ENCODE peak calls at places on chromosomes 16 and 17, in six cellular contexts. H is body of pancreas; M is CD4-positive, alpha-beta T cell; D is substantia nigra; O is psoas muscle; W is left lung. V is an unnamed sample.

GRCh38 chr17:75059369-75060345 is 12.6 kb downstream of the KCTD2 start:
- DNase-seq in W (no peak), M (no peak), H (no peak), O (no peak), D (peak; percentile 21), V (peak; percentile 44)

GRCh38 chr16:890716-891352 is 80.0 kb downstream of the LMF1 start:
- DNase-seq in M (no peak), W (peak; percentile 62), D (no peak), O (peak; percentile 25), H (no peak), V (no peak)

GRCh38 chr16:4521971-4522623 is 16.5 kb downstream of the CDIP1 start:
- DNase-seq in D (peak; percentile 88), M (no peak), W (no peak), H (peak; percentile 71), O (peak; percentile 80), V (no peak)

GRCh38 chr17:65218261-65218660 is 81.1 kb downstream of the RGS9 start:
- DNase-seq in H (no peak), W (no peak), D (no peak), M (no peak), O (no peak), V (no peak)

GRCh38 chr16:70476272-70477020 is 22.1 kb downstream of the FCSK start:
- DNase-seq in H (peak; percentile 26), D (peak; percentile 11), W (no peak), O (no peak), M (no peak), V (no peak)

GRCh38 chr17:71922439-71922838 is 198.4 kb upstream of the SOX9 start:
- DNase-seq in O (no peak), D (no peak), H (no peak), W (no peak), M (no peak), V (no peak)

GRCh38 chr17:83062818-83063671 is 16.4 kb upstream of the METRNL start:
- DNase-seq in H (no peak), W (no peak), M (no peak), D (no peak), O (peak; percentile 50), V (no peak)

GRCh38 chr16:77967054-77968035 is 55.0 kb upstream of the CLEC3A start:
- DNase-seq in H (no peak), O (no peak), D (no peak), W (no peak), M (no peak), V (no peak)

GRCh38 chr17:52995127-52995526 is 827.6 kb upstream of the KIF2B start:
- DNase-seq in H (no peak), D (no peak), W (no peak), O (no peak), M (no peak), V (no peak)

GRCh38 chr16:58047557-58048348 is 22.2 kb downstream of the MMP15 start:
- DNase-seq in H (no peak), D (no peak), O (peak; percentile 42), W (peak; percentile 49), M (no peak), V (no peak)

GRCh38 chr17:8324913-8325312 is 14.7 kb upstream of the ODF4 start:
- DNase-seq in O (no peak), D (no peak), M (no peak), W (no peak), H (no peak), V (no peak)

GRCh38 chr16:63689068-63689467 is 1432.8 kb downstream of the CDH11 start:
- DNase-seq in W (no peak), O (no peak), H (no peak), M (no peak), D (no peak), V (no peak)

GRCh38 chr17:21297597-21297996 is 13.1 kb downstream of the MAP2K3 start:
- DNase-seq in D (no peak), H (no peak), W (peak; percentile 75), M (no peak), O (peak; percentile 80), V (no peak)

GRCh38 chr17:21294321-21295035 is 10.0 kb downstream of the MAP2K3 start:
- DNase-seq in H (no peak), D (no peak), W (peak; percentile 77), O (no peak), M (no peak), V (no peak)

GRCh38 chr17:21295036-21295952 is 10.8 kb downstream of the MAP2K3 start:
- DNase-seq in O (no peak), M (no peak), H (peak; percentile 73), W (peak; percentile 84), D (no peak), V (no peak)

GRCh38 chr17:21297026-21297520 is 12.6 kb downstream of the MAP2K3 start:
- DNase-seq in O (no peak), D (no peak), M (no peak), W (peak; percentile 76), H (no peak), V (no peak)

DNA sequence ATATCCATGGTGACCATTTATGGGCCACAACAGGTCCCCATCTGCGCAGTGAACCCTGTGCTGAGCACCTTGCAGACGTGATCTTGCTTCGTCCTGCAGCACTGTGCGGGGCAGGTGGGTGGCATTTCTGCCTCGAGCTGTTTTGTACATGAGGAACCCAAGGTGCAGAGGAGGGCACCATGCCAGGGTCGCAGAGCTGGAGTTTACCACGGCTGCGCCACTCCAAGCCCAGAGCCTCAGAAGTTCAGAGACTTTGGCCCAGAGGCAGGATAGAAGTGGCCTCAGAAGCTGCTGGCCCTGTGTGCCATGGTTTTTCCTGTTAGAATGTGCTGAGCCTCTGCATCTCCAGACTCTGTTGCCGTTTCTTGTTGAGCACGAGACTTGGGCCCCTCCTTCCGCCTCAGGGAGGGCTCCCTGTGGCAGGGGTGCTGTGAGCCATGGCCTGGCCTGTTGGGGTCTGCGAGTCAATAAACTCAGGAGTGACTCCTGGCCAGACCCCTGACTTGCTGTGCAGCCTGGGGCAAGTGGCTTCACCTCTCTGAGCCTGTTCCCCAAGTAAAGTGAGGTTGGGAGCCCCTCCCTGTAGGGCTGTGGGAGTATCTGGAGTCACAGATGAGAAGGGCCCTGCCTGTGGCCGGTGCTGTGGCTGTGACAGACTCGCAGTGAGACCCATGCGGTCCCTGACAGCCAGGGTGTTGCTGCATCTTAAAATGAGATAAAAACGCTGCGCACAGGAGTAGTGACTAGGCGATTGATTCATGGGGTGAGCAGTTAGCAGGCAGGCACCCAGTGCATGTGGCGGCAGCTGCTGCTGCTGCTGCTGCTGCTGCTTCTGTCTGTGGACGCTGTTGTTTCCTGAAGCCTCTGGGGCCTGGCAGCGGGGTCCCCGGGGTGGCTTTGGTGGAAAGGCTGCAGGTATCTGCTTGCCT is 11.8 kb downstream of the MAP2K3 start:
- DNase-seq in M (no peak), O (no peak), D (no peak), W (peak; percentile 71), H (peak; percentile 78), V (no peak)
- H3K27ac ChIP-seq in M (no peak overlapping the region), O (peak overlapping the region; percentile 64), D (no peak overlapping the region), W (no peak overlapping the region), H (no peak overlapping the region), V (no peak overlapping the region)

GRCh38 chr17:45073414-45074070 is 12.4 kb downstream of the NMT1 start:
- DNase-seq in O (no peak), M (no peak), W (no peak), D (no peak), H (no peak), V (no peak)

GRCh38 chr17:45081046-45081703 is 20.1 kb downstream of the NMT1 start:
- DNase-seq in D (peak; percentile 20), O (no peak), M (no peak), H (no peak), W (no peak), V (peak; percentile 7)

DNA sequence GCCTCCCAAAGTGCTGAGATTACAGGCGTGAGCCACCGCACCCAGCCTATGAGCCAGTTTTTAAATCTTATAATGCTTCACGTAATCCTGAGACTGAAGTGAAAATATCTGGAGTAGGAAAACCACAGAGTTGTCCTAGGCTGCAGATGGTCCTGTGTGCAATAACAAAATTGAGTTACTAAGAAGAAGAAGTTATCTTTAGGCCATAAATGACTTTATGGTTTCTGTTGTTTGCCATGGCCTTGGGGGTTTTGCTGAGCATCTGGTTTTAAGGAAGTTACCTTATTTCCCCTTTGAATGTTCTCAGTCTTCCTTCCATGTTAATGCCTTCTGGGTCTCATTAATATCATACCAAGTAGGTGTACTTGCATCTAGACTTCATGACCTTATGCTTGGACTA is 16.5 kb downstream of the NMT1 start:
- DNase-seq in O (no peak), H (no peak), D (no peak), M (no peak), W (no peak), V (no peak)
- H3K27ac ChIP-seq in O (no peak overlapping the region), H (no peak overlapping the region), D (no peak overlapping the region), M (no peak overlapping the region), W (peak overlapping the region; percentile 72), V (no peak overlapping the region)

GRCh38 chr17:19327039-19327776 is 35.3 kb downstream of the B9D1 start:
- DNase-seq in D (no peak), M (no peak), H (no peak), O (no peak), W (peak; percentile 43), V (no peak)

GRCh38 chr17:19330271-19330670 is 32.3 kb downstream of the B9D1 start:
- DNase-seq in M (no peak), H (no peak), W (peak; percentile 8), D (no peak), O (no peak), V (no peak)

GRCh38 chr17:19329839-19330238 is 32.7 kb downstream of the B9D1 start:
- DNase-seq in H (no peak), O (no peak), M (no peak), W (peak; percentile 29), D (no peak), V (no peak)

GRCh38 chr17:19329136-19329535 is 33.4 kb downstream of the B9D1 start:
- DNase-seq in H (no peak), D (no peak), M (no peak), W (peak; percentile 56), O (no peak), V (no peak)

GRCh38 chr17:19328441-19329061 is 34.0 kb downstream of the B9D1 start:
- DNase-seq in D (no peak), O (no peak), M (no peak), W (peak; percentile 49), H (no peak), V (no peak)
- H3K27ac ChIP-seq in D (no peak overlapping the region), O (no peak overlapping the region), M (no peak overlapping the region), W (no peak overlapping the region), H (no peak overlapping the region), V (no peak overlapping the region)

GRCh38 chr17:44795421-44795820 is 34.7 kb downstream of the GJC1 start:
- DNase-seq in M (no peak), O (no peak), D (no peak), W (no peak), H (no peak), V (no peak)

GRCh38 chr17:44797809-44798208 is 32.3 kb downstream of the GJC1 start:
- DNase-seq in O (no peak), D (no peak), M (no peak), W (no peak), H (no peak), V (no peak)

GRCh38 chr17:44795928-44796327 is 34.2 kb downstream of the GJC1 start:
- DNase-seq in D (no peak), W (no peak), H (no peak), M (no peak), O (no peak), V (no peak)

GRCh38 chr17:44798352-44798751 is 31.7 kb downstream of the GJC1 start:
- DNase-seq in W (no peak), O (no peak), D (no peak), H (no peak), M (no peak), V (no peak)

DNA sequence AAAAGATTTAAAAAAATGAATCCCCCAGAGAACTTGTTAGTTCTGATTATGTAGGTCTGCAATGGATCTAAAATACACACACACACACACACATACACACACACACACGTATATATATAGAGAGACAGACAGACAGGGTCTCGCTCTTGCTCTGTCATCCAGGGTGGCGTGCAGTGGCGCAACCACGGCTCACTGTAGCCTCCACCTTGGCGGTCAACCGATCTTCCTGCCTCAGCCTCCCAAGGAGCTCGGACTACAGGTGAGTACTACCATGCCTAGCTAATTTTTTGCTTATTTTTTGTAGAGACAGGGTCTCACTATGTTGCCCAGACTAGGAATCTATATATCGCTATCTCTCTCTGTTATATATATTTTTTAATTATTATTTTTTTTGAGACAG is 33.4 kb downstream of the GJC1 start:
- DNase-seq in D (no peak), H (no peak), W (no peak), M (no peak), O (no peak), V (no peak)
- H3K27ac ChIP-seq in D (no peak overlapping the region), H (no peak overlapping the region), W (no peak overlapping the region), M (no peak overlapping the region), O (no peak overlapping the region), V (no peak overlapping the region)